ENCODE peak calls at places on chromosomes 2 and 18, in five cellular contexts. X is ovary, M is kidney epithelial cell, Y is Peyer's patch, G is foreskin fibroblast. Z is an unnamed sample.

GRCh38 chr2:56077352-56077915 is 106.4 kb upstream of the CCDC85A start:
- DNase-seq in Y (no peak), M (no peak), G (peak), X (no peak), Z (peak)

GRCh38 chr2:206442854-206443734 is at the start of gene ADAM23:
- DNase-seq in G (peak), X (peak), Y (peak), M (no peak), Z (peak)

GRCh38 chr2:190415794-190416729 is 7.9 kb downstream of the MFSD6 start:
- DNase-seq in G (peak), X (no peak), M (no peak), Y (no peak), Z (peak)

GRCh38 chr2:196370386-196370785 is 199.0 kb upstream of the STK17B start:
- DNase-seq in G (no peak), Y (no peak), X (no peak), M (no peak), Z (no peak)

GRCh38 chr2:26316041-26316440 is 29.9 kb upstream of the SELENOI start:
- DNase-seq in Y (no peak), M (no peak), X (no peak), G (peak), Z (peak)

GRCh38 chr18:78659748-78660147 is 319.9 kb upstream of the SALL3 start:
- DNase-seq in M (no peak), Y (no peak), G (no peak), X (no peak), Z (no peak)

GRCh38 chr2:190050001-190050400 is 12.5 kb downstream of the MSTN start:
- DNase-seq in Y (no peak), X (no peak), M (no peak), G (no peak), Z (peak)

GRCh38 chr18:24190590-24190989 is 51.7 kb downstream of the CABYR start:
- DNase-seq in G (no peak), M (no peak), X (no peak), Y (no peak), Z (no peak)

GRCh38 chr2:224038049-224038829 is 847 bp downstream of the SERPINE2 start:
- DNase-seq in X (peak), Y (peak), M (no peak), G (peak), Z (peak)

GRCh38 chr18:79611040-79611681 is 68.4 kb upstream of the CTDP1 start:
- DNase-seq in G (no peak), X (peak), M (peak), Y (peak), Z (no peak)

GRCh38 chr2:86337235-86338099 is at the start of gene REEP1:
- DNase-seq in X (peak), G (peak), Y (no peak), M (no peak), Z (peak)

GRCh38 chr2:98463081-98463481 is 18.4 kb downstream of the INPP4A start:
- DNase-seq in Y (peak), G (no peak), M (no peak), X (no peak), Z (peak)

GRCh38 chr2:185433824-185434223 is 304.8 kb upstream of the FSIP2 start:
- DNase-seq in M (no peak), X (no peak), G (peak), Y (no peak), Z (no peak)

GRCh38 chr2:235968616-235969324 is 199.4 kb downstream of the GBX2 start:
- DNase-seq in X (no peak), G (no peak), Y (peak), M (no peak), Z (no peak)

GRCh38 chr18:76619342-76620315 is 124.6 kb upstream of the ZNF516 start:
- DNase-seq in G (peak), Y (no peak), M (peak), X (peak), Z (no peak)

GRCh38 chr2:133566967-133567645 is 1.2 kb downstream of the NCKAP5 start:
- DNase-seq in G (peak), Y (peak), M (peak), X (no peak), Z (no peak)

GRCh38 chr18:44246001-44246400 is 434.7 kb upstream of the SETBP1 start:
- DNase-seq in M (no peak), X (no peak), G (peak), Y (no peak), Z (no peak)

GRCh38 chr2:239319261-239319661 is 81.6 kb downstream of the HDAC4 start:
- DNase-seq in X (peak), M (no peak), G (peak), Y (peak), Z (no peak)

GRCh38 chr2:101398026-101398830 is 10.9 kb upstream of the CREG2 start:
- DNase-seq in Y (no peak), G (no peak), X (no peak), M (no peak), Z (no peak)

GRCh38 chr2:231391981-231392380 is 3.5 kb upstream of the B3GNT7 start:
- DNase-seq in M (no peak), Y (no peak), X (no peak), G (no peak), Z (peak)

GRCh38 chr2:218892693-218893348 is 12.2 kb downstream of the WNT10A start:
- DNase-seq in M (no peak), Y (peak), G (peak), X (peak), Z (peak)

GRCh38 chr2:170530284-170530745 is 184.8 kb upstream of the SP5 start:
- DNase-seq in X (peak), M (peak), G (peak), Y (peak), Z (no peak)

GRCh38 chr2:70936165-70936978 is 672 bp downstream of the ATP6V1B1 start:
- DNase-seq in Y (peak), X (no peak), M (no peak), G (no peak), Z (no peak)

GRCh38 chr18:60383865-60384264 is 11.3 kb upstream of the MC4R start:
- DNase-seq in G (no peak), M (no peak), Y (no peak), X (no peak), Z (no peak)

GRCh38 chr18:60385693-60386092 is 13.1 kb upstream of the MC4R start:
- DNase-seq in G (no peak), X (no peak), Y (no peak), M (no peak), Z (no peak)

GRCh38 chr18:60391571-60392226 is 19.1 kb upstream of the MC4R start:
- DNase-seq in G (peak), M (no peak), X (no peak), Y (no peak), Z (no peak)

GRCh38 chr18:60389314-60389713 is 16.7 kb upstream of the MC4R start:
- DNase-seq in Y (no peak), G (peak), M (no peak), X (no peak), Z (no peak)
- TF ChIP-seq CTCF in Y (no peak), G (no peak), M (no peak), X (no peak), Z (no peak)

GRCh38 chr2:176129825-176130152 is 284 bp downstream of the HOXD8 start:
- DNase-seq in X (no peak), M (no peak), Y (no peak), G (no peak), Z (no peak)
- H3K4me3 ChIP-seq in X (peak), M (peak), Y (peak), G (peak), Z (no peak)

GRCh38 chr18:4603955-4604354 is 148.8 kb upstream of the DLGAP1 start:
- DNase-seq in G (no peak), M (no peak), X (no peak), Y (no peak), Z (no peak)
- TF ChIP-seq CTCF in G (no peak), M (no peak), X (no peak), Y (no peak), Z (no peak)

GRCh38 chr2:30448308-30448707 is 1.3 kb downstream of the LCLAT1 start:
- DNase-seq in G (no peak), X (no peak), M (no peak), Y (no peak), Z (no peak)
- H3K4me3 ChIP-seq in G (no peak), X (no peak), M (no peak), Y (peak), Z (peak)

GRCh38 chr18:59839931-59840685 is 59.7 kb upstream of the PMAIP1 start:
- DNase-seq in M (no peak), G (peak), X (no peak), Y (no peak), Z (no peak)
- TF ChIP-seq CTCF in M (no peak), G (no peak), X (no peak), Y (no peak), Z (no peak)

GRCh38 chr2:159513745-159514144 is 102.6 kb downstream of the BAZ2B start:
- DNase-seq in G (no peak), X (no peak), M (no peak), Y (no peak), Z (no peak)
- H3K4me3 ChIP-seq in G (no peak), X (no peak), M (no peak), Y (no peak), Z (no peak)

GRCh38 chr2:38213619-38214018 is 137.7 kb upstream of the CYP1B1 start:
- DNase-seq in G (no peak), X (no peak), M (no peak), Y (no peak), Z (no peak)
- TF ChIP-seq CTCF in G (no peak), X (no peak), M (no peak), Y (no peak), Z (no peak)

GRCh38 chr2:215435809-215436704 is at the start of gene FN1:
- DNase-seq in M (peak), G (peak), X (peak), Y (peak), Z (peak)

GRCh38 chr2:215435261-215435808 is 533 bp downstream of the FN1 start:
- DNase-seq in M (no peak), G (no peak), X (peak), Y (peak), Z (no peak)

GRCh38 chr2:215436705-215437570 is 1.1 kb upstream of the FN1 start:
- DNase-seq in Y (peak), M (no peak), G (peak), X (no peak), Z (peak)

GRCh38 chr2:215432759-215433594 is 2.9 kb downstream of the FN1 start:
- DNase-seq in M (no peak), Y (no peak), G (peak), X (no peak), Z (no peak)

DNA sequence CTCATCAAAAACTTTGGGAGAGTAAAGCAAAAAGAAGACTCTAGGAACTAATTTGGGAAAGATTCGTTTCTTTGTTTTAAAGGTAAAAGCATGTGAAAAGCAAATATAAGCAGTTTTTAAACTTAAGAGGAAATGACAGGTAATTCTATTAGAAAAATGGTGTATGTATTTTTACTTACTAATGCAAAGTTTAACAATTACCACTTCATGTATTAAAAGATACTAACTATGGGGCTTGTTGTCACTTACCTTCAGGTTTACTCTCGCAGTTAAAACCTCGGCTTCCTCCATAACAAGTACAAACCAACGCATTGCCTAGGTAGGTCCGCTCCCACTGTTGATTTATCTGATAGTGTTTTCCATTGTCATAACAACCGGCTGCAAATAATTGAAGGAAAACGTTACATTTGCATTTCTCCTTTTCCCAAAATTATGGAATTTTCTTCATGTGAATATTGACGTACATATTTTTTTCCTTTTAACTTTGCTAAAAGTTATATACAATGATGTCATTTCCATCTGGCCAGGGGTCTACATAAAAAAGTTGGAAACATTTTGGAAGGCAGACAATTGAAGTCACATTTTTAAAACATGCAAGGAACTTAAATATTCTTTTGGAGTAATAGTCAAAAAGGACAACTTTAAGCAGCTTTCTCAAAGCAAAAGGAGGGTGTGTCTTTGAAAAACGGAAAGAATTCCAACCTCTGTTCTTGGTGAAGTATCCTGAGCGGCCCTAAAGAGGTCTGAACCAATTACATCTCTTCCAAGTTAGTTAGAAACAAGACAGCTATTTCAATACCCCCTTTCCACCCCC is 1.2 kb downstream of the FN1 start:
- DNase-seq in G (peak), Y (no peak), X (no peak), M (no peak), Z (no peak)
- H3K4me3 ChIP-seq in G (peak), Y (peak), X (peak), M (peak), Z (no peak)

GRCh38 chr2:110741491-110741980 is 9.2 kb downstream of the ACOXL start:
- DNase-seq in Y (no peak), G (no peak), X (no peak), M (peak), Z (peak)
- TF ChIP-seq CTCF in Y (no peak), G (no peak), X (no peak), M (no peak), Z (no peak)

GRCh38 chr18:55510809-55511208 is 77.2 kb downstream of the TCF4 start:
- DNase-seq in Y (no peak), G (peak), M (no peak), X (no peak), Z (no peak)
- H3K4me3 ChIP-seq in Y (no peak), G (no peak), M (no peak), X (no peak), Z (peak)

Z was measured in GM12865.